ENCODE peak calls at places on chromosomes 13 and 19, in nine cellular contexts. L is AG04450, M is AG09319, S is left ventricle myocardium inferior, T is mesothelial cell of epicardium, X is cardiac muscle cell, F is upper lobe of right lung, I is tibial nerve, C is endothelial cell of umbilical vein. B is an unnamed sample.

GRCh38 chr13:110957181-110957884 is 42.5 kb upstream of the ANKRD10 start:
- DNase-seq in L (no peak), M (no peak), S (no peak), T (no peak), X (no peak), F (no peak), I (no peak), C (no peak), B (no peak)

GRCh38 chr13:34012354-34012753 is 194.4 kb downstream of the RFC3 start:
- DNase-seq in L (no peak), M (no peak), S (no peak), T (no peak), X (no peak), F (no peak), I (no peak), C (no peak), B (no peak)

GRCh38 chr19:52498571-52498970 is 28.9 kb upstream of the ZNF808 start:
- DNase-seq in L (no peak), M (no peak), S (no peak), T (no peak), X (no peak), F (no peak), I (no peak), C (no peak), B (no peak)

GRCh38 chr13:85798999-85799646 is at the start of gene SLITRK6:
- DNase-seq in L (peak), M (peak), S (no peak), T (no peak), X (peak), F (no peak), I (no peak), C (no peak), B (no peak)

GRCh38 chr19:38869160-38869835 is 8.8 kb downstream of the RINL start:
- DNase-seq in L (no peak), M (no peak), S (no peak), T (no peak), X (no peak), F (no peak), I (no peak), C (no peak), B (no peak)

GRCh38 chr13:31234729-31235128 is 35.0 kb downstream of the B3GLCT start:
- DNase-seq in L (no peak), M (no peak), S (no peak), T (no peak), X (no peak), F (no peak), I (no peak), C (no peak), B (no peak)

GRCh38 chr13:107373551-107373950 is 805.6 kb upstream of the ARGLU1 start:
- DNase-seq in L (peak), M (peak), S (no peak), T (no peak), X (peak), F (no peak), I (no peak), C (peak), B (no peak)

GRCh38 chr19:38736036-38736412 is 8.2 kb downstream of the CAPN12 start:
- DNase-seq in L (no peak), M (no peak), S (peak), T (no peak), X (peak), F (peak), I (no peak), C (no peak), B (no peak)

GRCh38 chr19:18415177-18415867 is 3.9 kb upstream of the SSBP4 start:
- DNase-seq in L (no peak), M (peak), S (peak), T (no peak), X (no peak), F (peak), I (peak), C (peak), B (no peak)

GRCh38 chr13:110942248-110942981 is 27.5 kb upstream of the ANKRD10 start:
- DNase-seq in L (no peak), M (no peak), S (no peak), T (no peak), X (no peak), F (no peak), I (no peak), C (no peak), B (no peak)

DNA sequence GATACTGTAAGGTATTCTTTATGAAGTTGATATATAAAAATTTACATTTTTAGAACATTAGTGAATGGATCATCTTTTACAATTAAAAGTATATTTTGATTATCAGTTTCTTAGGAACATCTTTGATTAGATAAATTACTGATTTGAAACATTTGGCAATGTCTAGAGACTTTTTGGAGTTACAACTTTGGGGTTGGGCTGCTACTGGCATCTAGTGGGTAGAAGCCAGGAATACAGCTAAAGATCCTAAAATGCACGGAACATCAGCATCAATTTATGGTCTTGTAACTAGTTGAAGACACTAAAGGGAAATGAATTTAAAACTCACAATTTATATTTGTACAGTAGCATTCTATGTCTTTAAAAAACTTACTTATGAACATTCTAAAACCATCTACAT is 19.9 kb downstream of the POMP start:
- DNase-seq in L (no peak), M (no peak), S (no peak), T (no peak), X (no peak), F (no peak), I (no peak), C (peak), B (no peak)
- TF ChIP-seq CTCF in L (peak), M (peak), S (no peak), T (no peak), X (no peak), F (no peak), I (no peak), C (peak), B (peak)

DNA sequence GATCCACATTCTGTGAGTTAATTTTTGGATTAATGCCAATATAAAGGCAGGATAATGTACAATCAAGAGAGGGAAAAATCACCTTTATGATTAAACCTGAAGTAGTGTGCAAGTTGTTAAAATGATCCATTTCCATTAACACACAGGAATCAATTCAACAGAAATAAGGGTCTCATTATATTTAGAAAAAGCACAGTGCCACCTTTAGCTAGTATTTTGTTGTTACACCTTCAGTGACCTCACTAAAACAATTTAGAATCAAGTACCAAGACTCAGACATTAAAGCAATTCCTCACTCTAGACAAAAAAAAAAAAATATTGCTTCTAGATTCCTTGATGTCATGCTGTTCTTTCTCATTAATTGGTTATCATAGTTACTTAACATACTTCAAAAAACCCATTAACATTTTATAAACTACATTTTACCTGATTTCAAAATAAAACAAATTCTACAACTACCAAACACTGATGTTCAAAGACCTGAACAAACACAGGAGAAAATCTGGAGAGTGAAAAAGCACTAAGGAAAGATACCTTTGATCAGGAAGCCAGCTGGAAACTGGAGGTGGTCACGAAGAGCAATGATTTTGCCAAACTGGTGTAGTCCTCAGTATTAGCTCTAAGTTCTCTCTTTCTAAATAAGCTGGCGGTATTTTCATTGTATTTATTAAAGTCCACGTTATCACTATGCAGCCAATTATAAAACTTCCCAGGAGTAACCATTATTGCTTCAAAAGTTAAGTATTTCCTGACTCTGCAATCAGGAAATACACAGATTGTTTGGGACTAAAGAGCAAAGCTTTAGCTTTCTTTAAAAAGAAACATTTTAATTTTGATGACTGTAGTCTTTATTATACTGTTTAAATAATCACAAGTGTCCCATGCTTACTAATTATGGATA is 115.3 kb downstream of the TBC1D4 start:
- DNase-seq in L (no peak), M (no peak), S (no peak), T (no peak), X (no peak), F (no peak), I (no peak), C (peak), B (no peak)
- TF ChIP-seq CTCF in L (peak), M (no peak), S (no peak), T (no peak), X (no peak), F (no peak), I (no peak), C (no peak), B (no peak)

GRCh38 chr19:2774953-2775555 is 8.0 kb downstream of the SGTA start:
- DNase-seq in L (no peak), M (no peak), S (no peak), T (no peak), X (no peak), F (peak), I (no peak), C (no peak), B (no peak)

GRCh38 chr19:2769218-2769617 is 13.9 kb downstream of the SGTA start:
- DNase-seq in L (no peak), M (no peak), S (no peak), T (no peak), X (no peak), F (no peak), I (no peak), C (no peak), B (no peak)

GRCh38 chr19:2770055-2771013 is 12.7 kb downstream of the SGTA start:
- DNase-seq in L (peak), M (no peak), S (peak), T (no peak), X (peak), F (no peak), I (no peak), C (no peak), B (no peak)

GRCh38 chr19:2774083-2774679 is 8.9 kb downstream of the SGTA start:
- DNase-seq in L (no peak), M (no peak), S (peak), T (no peak), X (peak), F (no peak), I (no peak), C (no peak), B (no peak)

GRCh38 chr19:2771786-2772674 is 11.0 kb downstream of the SGTA start:
- DNase-seq in L (no peak), M (no peak), S (no peak), T (no peak), X (no peak), F (no peak), I (no peak), C (no peak), B (no peak)
- TF ChIP-seq CTCF in L (no peak), M (no peak), S (no peak), T (no peak), X (no peak), F (no peak), I (no peak), C (no peak), B (no peak)

DNA sequence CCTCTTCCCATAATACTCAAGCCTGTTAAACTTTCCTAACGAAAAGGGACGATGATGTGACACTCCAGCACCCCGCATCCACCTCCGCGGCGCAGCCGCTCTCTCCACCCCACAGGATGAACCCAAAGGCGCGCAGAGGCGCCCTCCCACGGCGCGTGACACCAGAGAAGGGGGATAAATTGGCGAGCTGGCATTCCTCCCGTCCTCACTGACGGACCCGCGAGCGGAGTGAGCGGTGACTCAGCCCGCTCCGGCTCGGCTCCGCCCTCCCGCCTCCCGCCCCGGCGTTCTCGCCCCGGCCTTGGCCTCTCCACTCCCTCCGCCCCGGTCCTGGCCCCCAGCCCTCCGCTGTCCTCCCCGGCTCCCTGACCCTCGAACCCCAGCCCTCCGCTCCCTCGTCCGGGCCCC is 590 bp downstream of the TUBGCP3 start:
- DNase-seq in L (peak), M (peak), S (peak), T (peak), X (peak), F (peak), I (peak), C (peak), B (peak)
- TF ChIP-seq CTCF in L (no peak), M (peak), S (no peak), T (no peak), X (peak), F (no peak), I (no peak), C (peak), B (peak)

DNA sequence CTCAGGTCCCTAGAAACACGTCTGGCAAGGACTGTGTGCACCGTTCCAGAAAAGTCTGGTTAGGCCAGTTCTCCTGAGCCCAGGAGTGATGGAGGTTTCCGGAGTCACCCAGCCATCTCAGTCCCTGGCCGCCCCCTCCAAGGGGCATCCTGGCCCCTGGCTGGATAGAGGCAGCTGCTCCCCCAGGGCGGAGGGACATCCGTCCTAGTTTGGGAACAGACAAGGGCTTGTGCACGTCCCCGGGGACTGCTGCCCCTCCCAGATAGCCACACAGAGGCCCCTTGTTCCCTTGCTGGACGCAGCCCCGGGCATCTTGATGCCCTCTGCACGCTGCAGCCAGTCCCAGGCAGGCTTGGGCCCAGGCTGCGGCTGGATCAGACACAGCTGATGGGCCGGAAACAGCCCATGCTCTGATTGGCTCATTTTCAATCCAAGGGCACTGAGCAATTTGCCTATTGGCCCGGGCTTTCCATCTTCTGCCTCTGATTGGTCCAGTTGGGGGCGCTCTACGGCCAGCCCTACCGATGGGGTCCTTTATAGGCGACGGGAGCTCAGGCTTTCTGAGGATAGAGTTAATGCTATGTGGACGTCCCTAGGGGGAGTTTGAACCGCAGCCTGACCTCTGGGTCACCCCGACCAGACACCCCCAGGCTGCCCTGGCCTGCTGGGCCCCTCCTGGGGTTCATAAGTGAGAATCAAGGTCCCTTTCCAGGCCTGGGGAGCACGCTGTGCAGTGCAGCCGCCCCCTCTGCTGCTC is 3.7 kb downstream of the S1PR2 start:
- DNase-seq in L (no peak), M (no peak), S (peak), T (no peak), X (no peak), F (peak), I (peak), C (no peak), B (no peak)
- TF ChIP-seq CTCF in L (no peak), M (peak), S (no peak), T (peak), X (no peak), F (peak), I (peak), C (no peak), B (no peak)

GRCh38 chr19:46578450-46578849 is 22.7 kb upstream of the CALM3 start:
- DNase-seq in L (no peak), M (no peak), S (no peak), T (no peak), X (no peak), F (no peak), I (no peak), C (no peak), B (no peak)

GRCh38 chr19:46573679-46574522 is 27.2 kb upstream of the CALM3 start:
- DNase-seq in L (no peak), M (no peak), S (no peak), T (no peak), X (no peak), F (no peak), I (no peak), C (no peak), B (no peak)

GRCh38 chr19:46580247-46580646 is 20.9 kb upstream of the CALM3 start:
- DNase-seq in L (no peak), M (no peak), S (no peak), T (no peak), X (no peak), F (no peak), I (no peak), C (no peak), B (no peak)

GRCh38 chr19:46574533-46574932 is 26.6 kb upstream of the CALM3 start:
- DNase-seq in L (no peak), M (no peak), S (no peak), T (no peak), X (no peak), F (no peak), I (no peak), C (no peak), B (no peak)

DNA sequence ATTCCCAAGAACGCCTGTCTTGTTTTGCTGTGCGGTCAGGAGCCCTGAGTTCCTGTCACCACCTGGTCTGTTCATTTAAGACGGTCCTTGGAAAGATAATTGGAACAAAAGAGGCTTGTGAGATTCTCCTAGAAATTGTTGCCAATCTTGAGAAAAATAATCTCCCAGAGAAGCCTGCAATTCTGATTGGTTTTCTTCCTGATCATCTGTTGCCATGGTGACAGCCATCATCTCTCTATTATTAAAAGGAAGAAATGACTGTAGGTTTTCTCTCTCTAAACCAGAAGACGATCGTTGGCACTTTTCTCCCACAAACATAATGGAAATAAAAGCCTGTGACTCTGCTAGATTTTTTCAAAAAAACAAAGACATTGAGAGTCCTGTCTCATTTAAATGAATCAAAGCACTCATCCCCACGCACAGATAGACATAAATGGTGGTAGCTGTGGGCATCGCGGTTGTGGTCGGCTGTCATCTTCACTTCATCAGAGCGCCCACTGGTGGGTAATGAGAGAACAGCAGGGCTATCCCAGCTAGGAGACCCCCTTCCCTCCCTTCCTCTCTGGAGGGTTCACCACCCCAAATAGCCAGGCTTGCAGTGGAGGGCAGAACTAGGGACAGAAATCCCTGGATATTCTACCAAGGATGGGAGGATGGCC is 21.7 kb upstream of the CALM3 start:
- DNase-seq in L (no peak), M (no peak), S (no peak), T (no peak), X (peak), F (no peak), I (no peak), C (no peak), B (no peak)
- TF ChIP-seq CTCF in L (peak), M (peak), S (peak), T (peak), X (peak), F (peak), I (peak), C (peak), B (peak)

GRCh38 chr13:44818428-44818827 is 170.8 kb downstream of the NUFIP1 start:
- DNase-seq in L (no peak), M (no peak), S (no peak), T (no peak), X (peak), F (no peak), I (no peak), C (no peak), B (no peak)
- TF ChIP-seq CTCF in L (peak), M (no peak), S (no peak), T (no peak), X (peak), F (peak), I (no peak), C (no peak), B (peak)

GRCh38 chr19:43936219-43936618 is 1.1 kb upstream of the ZNF45 start:
- DNase-seq in L (no peak), M (no peak), S (no peak), T (no peak), X (no peak), F (no peak), I (no peak), C (no peak), B (no peak)
- TF ChIP-seq CTCF in L (no peak), M (no peak), S (no peak), T (no peak), X (no peak), F (no peak), I (no peak), C (no peak), B (no peak)

GRCh38 chr13:99905224-99905623 is 66.3 kb downstream of the ZIC5 start:
- DNase-seq in L (no peak), M (no peak), S (no peak), T (no peak), X (no peak), F (no peak), I (no peak), C (no peak), B (no peak)
- TF ChIP-seq CTCF in L (no peak), M (no peak), S (no peak), T (no peak), X (no peak), F (no peak), I (no peak), C (no peak), B (no peak)

GRCh38 chr19:1465191-1466016 is 13.6 kb downstream of the C19orf25 start:
- DNase-seq in L (no peak), M (no peak), S (no peak), T (no peak), X (peak), F (no peak), I (no peak), C (peak), B (no peak)
- TF ChIP-seq CTCF in L (peak), M (peak), S (peak), T (peak), X (peak), F (peak), I (no peak), C (peak), B (peak)

B was measured in progenitor cell of endocrine pancreas.